ENCODE peak calls at places on chromosomes 6 and 20, in eight cellular contexts. B is fibroblast of villous mesenchyme; A is CD8-positive, alpha-beta memory T cell; G is AG08396; C is GM03348; M is ovary; K is amniotic stem cell; Q is NCI-H1092 treated with DMSO at 0.1 percent for 48 hours. S is an unnamed sample.

GRCh38 chr20:59333928-59334327 is 33.5 kb downstream of the EDN3 start:
- DNase-seq in G (no peak), K (no peak), B (no peak), A (no peak), C (no peak), Q (no peak), M (no peak), S (no peak)

GRCh38 chr6:108735991-108736345 is 112.3 kb upstream of the ARMC2 start:
- DNase-seq in G (no peak), A (no peak), Q (no peak), K (no peak), M (no peak), C (no peak), B (no peak), S (no peak)

GRCh38 chr6:11201772-11202512 is 30.5 kb downstream of the NEDD9 start:
- DNase-seq in G (no peak), M (no peak), B (no peak), A (no peak), C (no peak), Q (no peak), K (no peak), S (no peak)

GRCh38 chr6:1449896-1450295 is 60.5 kb downstream of the FOXF2 start:
- DNase-seq in K (no peak), C (no peak), A (no peak), B (no peak), Q (no peak), G (no peak), M (no peak), S (no peak)

GRCh38 chr6:25889877-25890853 is 16.1 kb upstream of the SLC17A3 start:
- DNase-seq in G (peak), M (peak), A (peak), C (peak), B (peak), K (no peak), Q (peak), S (peak)

GRCh38 chr6:13429406-13429753 is 58.0 kb downstream of the GFOD1 start:
- DNase-seq in Q (no peak), A (no peak), C (no peak), G (no peak), K (no peak), M (no peak), B (no peak), S (no peak)

GRCh38 chr6:6583836-6584235 is 4.7 kb upstream of the LY86 start:
- DNase-seq in G (no peak), M (no peak), C (no peak), Q (no peak), B (no peak), K (no peak), A (no peak), S (no peak)

GRCh38 chr20:6636209-6637159 is 131.0 kb upstream of the BMP2 start:
- DNase-seq in C (peak), K (peak), G (peak), M (no peak), B (peak), A (no peak), Q (peak), S (peak)

GRCh38 chr6:44524491-44525227 is 137.2 kb downstream of the CDC5L start:
- DNase-seq in Q (no peak), B (peak), M (no peak), K (no peak), C (no peak), A (no peak), G (no peak), S (no peak)

S was measured in fibroblast of the conjunctiva.